ENCODE peak calls at places on chromosomes 1 and 21, in six cellular contexts. J is mammary epithelial cell, Y is neural progenitor cell, R is HCT116, O is astrocyte, C is neuronal stem cell. S is an unnamed sample.

GRCh38 chr1:61082336-61083013 is at the start of gene NFIA:
- DNase-seq in J (peak; percentile 62), Y (no peak), R (peak; percentile 49), O (no peak), C (no peak), S (no peak)

GRCh38 chr1:220336391-220337065 is 64.3 kb upstream of the RAB3GAP2 start:
- DNase-seq in J (peak; percentile 80), Y (no peak), R (no peak), O (no peak), C (no peak), S (no peak)

GRCh38 chr1:67135354-67135753 is 584 bp upstream of the C1orf141 start:
- DNase-seq in J (peak; percentile 16), Y (no peak), R (no peak), O (peak; percentile 84), C (no peak), S (no peak)

GRCh38 chr1:214709241-214709640 is 106.2 kb downstream of the CENPF start:
- DNase-seq in J (no peak), Y (no peak), R (no peak), O (no peak), C (no peak), S (no peak)

GRCh38 chr1:21492171-21492625 is 17.0 kb upstream of the ALPL start:
- DNase-seq in J (no peak), Y (no peak), R (no peak), O (no peak), C (no peak), S (no peak)

GRCh38 chr1:185559684-185560310 is 174.4 kb upstream of the HMCN1 start:
- DNase-seq in J (peak; percentile 65), Y (peak; percentile 60), R (peak; percentile 31), O (peak; percentile 26), C (peak; percentile 4), S (peak; percentile 30)

GRCh38 chr21:45365608-45366241 is 39.2 kb upstream of the COL18A1 start:
- DNase-seq in J (no peak), Y (peak; percentile 62), R (peak; percentile 67), O (peak; percentile 88), C (no peak), S (no peak)

GRCh38 chr1:154908937-154909336 is 27.6 kb downstream of the PMVK start:
- DNase-seq in J (no peak), Y (no peak), R (no peak), O (no peak), C (no peak), S (no peak)

GRCh38 chr1:116571215-116571919 is 541 bp upstream of the CD58 start:
- DNase-seq in J (peak; percentile 48), Y (peak; percentile 15), R (no peak), O (no peak), C (no peak), S (no peak)

GRCh38 chr1:29803486-29803885 is 567.2 kb downstream of the PTPRU start:
- DNase-seq in J (no peak), Y (no peak), R (no peak), O (no peak), C (no peak), S (no peak)

GRCh38 chr1:205598841-205599666 is 32.8 kb downstream of the ELK4 start:
- DNase-seq in J (peak; percentile 22), Y (no peak), R (no peak), O (peak; percentile 98), C (no peak), S (no peak)

DNA sequence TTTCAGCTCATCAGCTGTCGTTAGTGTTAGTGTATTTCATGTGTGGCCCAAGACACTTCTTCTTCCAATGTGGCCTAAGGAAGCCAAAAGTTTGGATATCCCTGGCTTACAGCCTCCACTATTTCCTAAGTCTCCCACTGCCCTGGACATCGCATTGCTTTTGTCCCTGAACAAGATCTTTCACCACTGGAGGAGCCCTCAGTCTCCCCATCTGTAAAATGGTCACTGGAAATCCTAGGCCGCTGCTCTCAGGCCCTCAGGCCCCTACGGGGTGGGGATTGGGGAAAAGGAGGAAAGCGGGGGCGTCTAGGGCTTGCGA is 341 bp upstream of the LDLRAP1 start:
- DNase-seq in J (no peak), Y (no peak), R (no peak), O (no peak), C (no peak), S (no peak)
- H2AFZ ChIP-seq in J (peak overlapping the region; percentile 81), Y (peak overlapping the region; percentile 86), R (peak overlapping the region; percentile 84), O (peak overlapping the region; percentile 43), C (peak overlapping the region; percentile 95), S (no peak overlapping the region)

GRCh38 chr1:180953291-180953747 is 40.6 kb downstream of the KIAA1614 start:
- DNase-seq in J (peak; percentile 88), Y (no peak), R (no peak), O (no peak), C (no peak), S (no peak)

GRCh38 chr1:180952657-180953013 is 39.9 kb downstream of the KIAA1614 start:
- DNase-seq in J (no peak), Y (no peak), R (no peak), O (no peak), C (no peak), S (no peak)

GRCh38 chr1:180956028-180956640 is 43.4 kb downstream of the KIAA1614 start:
- DNase-seq in J (no peak), Y (no peak), R (no peak), O (no peak), C (no peak), S (no peak)

GRCh38 chr1:180953791-180954721 is 41.4 kb downstream of the KIAA1614 start:
- DNase-seq in J (no peak), Y (no peak), R (no peak), O (peak; percentile 55), C (no peak), S (no peak)

GRCh38 chr1:180954766-180955165 is 42.1 kb downstream of the KIAA1614 start:
- DNase-seq in J (no peak), Y (no peak), R (no peak), O (no peak), C (no peak), S (no peak)
- H3K27ac ChIP-seq in J (no peak overlapping the region), Y (no peak overlapping the region), R (no peak overlapping the region), O (no peak overlapping the region), C (no peak overlapping the region), S (no peak overlapping the region)

GRCh38 chr1:8423134-8423701 is 105.3 kb downstream of the SLC45A1 start:
- DNase-seq in J (peak; percentile 25), Y (peak; percentile 53), R (no peak), O (no peak), C (no peak), S (peak; percentile 45)
- H2AFZ ChIP-seq in J (peak overlapping the region; percentile 65), Y (no peak overlapping the region), R (no peak overlapping the region), O (peak overlapping the region; percentile 28), C (peak overlapping the region; percentile 74), S (peak overlapping the region; percentile 18)

DNA sequence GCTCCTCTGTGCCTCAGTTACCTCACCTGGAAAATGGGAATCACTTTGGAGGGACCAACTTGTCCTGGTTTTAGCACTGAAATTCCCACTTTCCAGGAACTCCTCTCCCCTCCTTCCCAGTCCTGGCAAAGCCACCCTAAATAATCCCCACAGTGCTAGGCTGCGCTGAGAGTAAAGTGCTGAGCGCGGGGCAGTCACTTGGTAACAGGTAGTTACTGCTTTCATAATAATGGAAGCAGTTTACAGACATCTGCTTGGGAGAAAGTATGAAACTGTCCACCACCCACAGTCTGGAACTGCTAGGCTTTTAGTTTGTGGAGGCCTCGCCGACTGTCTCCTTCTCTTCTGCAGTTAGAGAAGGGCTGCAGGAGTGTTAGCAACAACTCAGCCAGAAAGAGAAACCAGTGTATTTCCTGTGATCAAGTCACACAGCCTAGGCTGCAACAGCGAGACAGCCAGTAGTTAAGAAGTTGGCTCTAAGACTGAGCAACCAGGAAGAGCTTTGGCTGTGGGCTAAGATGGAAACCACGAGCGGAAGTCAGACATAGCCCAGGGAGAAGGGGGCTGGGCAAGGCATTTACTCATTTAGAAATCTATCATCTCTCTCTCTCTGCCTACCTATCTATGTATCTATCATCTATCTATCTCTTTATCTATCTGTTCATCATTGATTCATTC is 30.8 kb upstream of the ABCG1 start:
- DNase-seq in J (peak; percentile 12), Y (no peak), R (no peak), O (peak; percentile 13), C (no peak), S (peak; percentile 93)
- H3K27ac ChIP-seq in J (no peak overlapping the region), Y (no peak overlapping the region), R (no peak overlapping the region), O (no peak overlapping the region), C (no peak overlapping the region), S (peak overlapping the region; percentile 94)

DNA sequence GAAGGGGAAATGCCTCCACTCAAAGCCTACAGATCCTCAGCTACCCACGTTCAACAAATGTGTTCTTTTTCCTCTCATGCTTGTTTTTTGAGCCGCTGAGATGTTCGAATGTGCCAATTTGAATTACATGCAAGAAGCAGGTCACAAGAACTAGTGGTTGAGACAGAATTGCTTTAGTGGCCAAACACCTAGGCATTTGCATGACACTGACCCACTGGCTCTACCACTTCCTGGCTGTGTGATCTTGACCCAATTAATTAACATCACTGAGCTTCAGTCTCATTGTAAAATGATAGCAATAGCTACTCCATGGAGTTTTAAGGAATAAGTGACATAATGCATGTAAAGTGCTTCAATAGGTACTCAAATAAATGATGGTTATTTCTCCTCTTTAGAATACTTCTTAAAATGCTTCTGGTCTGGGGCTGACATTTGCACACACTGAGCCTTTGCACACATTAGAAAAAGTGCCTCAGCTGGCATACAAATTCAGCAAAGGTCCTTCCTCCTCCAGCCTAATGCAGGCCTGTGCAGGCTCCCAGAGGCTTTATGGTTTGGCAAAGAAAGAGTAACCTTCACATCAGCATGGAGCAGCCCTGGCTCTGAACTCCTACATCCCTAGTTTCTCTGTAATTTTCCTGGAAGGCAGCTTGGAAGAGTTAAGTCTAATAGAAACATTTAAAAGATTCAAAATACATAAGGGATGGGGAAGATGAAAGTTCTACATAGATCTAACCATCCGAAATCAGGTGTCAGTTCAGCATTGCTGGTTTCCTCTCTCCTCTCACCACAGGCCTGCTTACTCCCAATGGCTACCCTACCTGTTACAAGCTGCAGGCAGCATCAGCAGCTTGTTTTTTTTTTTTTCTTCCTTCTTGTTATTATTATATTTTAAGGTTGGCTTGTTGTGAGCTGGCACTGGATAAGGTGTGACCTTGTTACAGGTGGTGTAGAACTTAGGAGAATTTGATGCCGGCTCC is 107.4 kb downstream of the TBX19 start:
- DNase-seq in J (no peak), Y (no peak), R (no peak), O (no peak), C (no peak), S (no peak)
- H2AFZ ChIP-seq in J (peak overlapping the region; percentile 58), Y (peak overlapping the region; percentile 52), R (peak overlapping the region; percentile 72), O (no peak overlapping the region), C (no peak overlapping the region), S (no peak overlapping the region)

DNA sequence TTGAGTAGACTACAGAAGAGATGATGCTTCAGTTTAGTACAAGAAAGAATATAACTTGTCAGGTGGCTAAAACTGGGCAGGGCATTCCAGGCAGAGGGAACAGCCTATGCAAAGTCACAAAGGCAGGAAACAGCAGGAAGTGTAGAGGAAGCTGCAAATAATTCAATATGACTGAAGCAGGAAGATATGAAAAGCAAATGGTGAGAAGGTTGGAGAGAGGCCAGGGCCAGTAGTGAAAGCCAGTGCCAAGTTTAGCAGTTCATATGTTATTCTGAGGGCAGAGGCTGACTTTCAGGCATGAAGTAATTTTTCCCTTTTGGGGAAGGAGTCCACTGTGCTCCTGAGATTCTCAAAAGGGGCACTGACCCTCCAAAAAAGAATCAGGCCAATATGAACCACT is 8.0 kb upstream of the YBX1 start:
- DNase-seq in J (no peak), Y (no peak), R (no peak), O (no peak), C (no peak), S (no peak)
- H3K27ac ChIP-seq in J (no peak overlapping the region), Y (no peak overlapping the region), R (no peak overlapping the region), O (no peak overlapping the region), C (no peak overlapping the region), S (no peak overlapping the region)